ENCODE peak calls at places on chromosomes 5 and 9, in ten cellular contexts. H is PC-3; J is fibroblast of the conjunctiva; L is activated CD8-positive, alpha-beta memory T cell treated with anti-CD3 and anti-CD28 coated beads, Interleukin-2, amount 50 U/mL, for 4 hours; B is T-helper 2 cell; W is CD8-positive, alpha-beta memory T cell; Q is occipital lobe; T is EL; I is breast epithelium; G is spleen. U is an unnamed sample.
A peak's percentile ranks its signal among the peaks of the same experiment; 100 is the strongest.

GRCh38 chr5:74766348-74766886 is 500 bp downstream of the GFM2 start:
- DNase-seq in H (peak; percentile 34), J (peak; percentile 47), L (no peak), B (no peak), W (no peak), Q (no peak), T (peak; percentile 36), I (no peak), G (no peak), U (peak; percentile 73)

GRCh38 chr9:84111726-84112125 is 131.1 kb downstream of the RMI1 start:
- DNase-seq in H (peak; percentile 24), J (no peak), L (no peak), B (no peak), W (no peak), Q (no peak), T (peak; percentile 13), I (no peak), G (no peak), U (no peak)

GRCh38 chr9:23772384-23772783 is 53.7 kb downstream of the ELAVL2 start:
- DNase-seq in H (no peak), J (no peak), L (no peak), B (no peak), W (no peak), Q (no peak), T (no peak), I (no peak), G (no peak), U (no peak)

GRCh38 chr5:56783261-56783660 is 32.1 kb upstream of the MAP3K1 start:
- DNase-seq in H (no peak), J (no peak), L (no peak), B (no peak), W (no peak), Q (no peak), T (no peak), I (no peak), G (no peak), U (no peak)

GRCh38 chr5:149372932-149373331 is 6.2 kb downstream of the IL17B start:
- DNase-seq in H (no peak), J (no peak), L (no peak), B (no peak), W (no peak), Q (no peak), T (no peak), I (no peak), G (no peak), U (no peak)

GRCh38 chr5:27702339-27702820 is 664.0 kb upstream of the CDH9 start:
- DNase-seq in H (no peak), J (peak; percentile 14), L (no peak), B (no peak), W (no peak), Q (no peak), T (no peak), I (no peak), G (no peak), U (no peak)

GRCh38 chr5:133297293-133297692 is 245.5 kb downstream of the HSPA4 start:
- DNase-seq in H (no peak), J (no peak), L (no peak), B (no peak), W (no peak), Q (no peak), T (no peak), I (no peak), G (no peak), U (no peak)

GRCh38 chr5:41641621-41642020 is 131.2 kb upstream of the PLCXD3 start:
- DNase-seq in H (peak; percentile 52), J (no peak), L (no peak), B (no peak), W (no peak), Q (no peak), T (no peak), I (no peak), G (no peak), U (no peak)

GRCh38 chr5:60977956-60978737 is 33.1 kb downstream of the NDUFAF2 start:
- DNase-seq in H (no peak), J (no peak), L (no peak), B (no peak), W (no peak), Q (no peak), T (no peak), I (no peak), G (no peak), U (no peak)

GRCh38 chr5:5665225-5666075 is 243.0 kb downstream of the ICE1 start:
- DNase-seq in H (peak; percentile 87), J (no peak), L (no peak), B (no peak), W (no peak), Q (no peak), T (no peak), I (no peak), G (no peak), U (no peak)

GRCh38 chr9:125145425-125145824 is 2.1 kb upstream of the SCAI start:
- DNase-seq in H (no peak), J (no peak), L (no peak), B (no peak), W (no peak), Q (no peak), T (no peak), I (no peak), G (no peak), U (no peak)

GRCh38 chr5:74314906-74315305 is 325.6 kb downstream of the ENC1 start:
- DNase-seq in H (peak; percentile 77), J (no peak), L (no peak), B (no peak), W (no peak), Q (no peak), T (no peak), I (no peak), G (no peak), U (no peak)

GRCh38 chr9:113373255-113373654 is 3.5 kb downstream of the HDHD3 start:
- DNase-seq in H (no peak), J (no peak), L (no peak), B (no peak), W (no peak), Q (no peak), T (no peak), I (no peak), G (no peak), U (no peak)

GRCh38 chr9:134940236-134941208 is 22.8 kb upstream of the FCN1 start:
- DNase-seq in H (no peak), J (no peak), L (no peak), B (no peak), W (no peak), Q (no peak), T (no peak), I (no peak), G (peak; percentile 53), U (no peak)

GRCh38 chr9:135937521-135938489 is 23.4 kb downstream of the UBAC1 start:
- DNase-seq in H (no peak), J (no peak), L (no peak), B (no peak), W (no peak), Q (no peak), T (no peak), I (no peak), G (no peak), U (no peak)

GRCh38 chr5:77852514-77853352 is 76.6 kb upstream of the TBCA start:
- DNase-seq in H (no peak), J (no peak), L (peak; percentile 41), B (no peak), W (peak; percentile 7), Q (peak; percentile 56), T (peak; percentile 75), I (no peak), G (peak; percentile 83), U (peak; percentile 55)

GRCh38 chr9:599933-600461 is 241.5 kb upstream of the DMRT1 start:
- DNase-seq in H (no peak), J (no peak), L (no peak), B (no peak), W (no peak), Q (no peak), T (no peak), I (no peak), G (no peak), U (no peak)

GRCh38 chr9:91419222-91420191 is 4.1 kb downstream of the NFIL3 start:
- DNase-seq in H (peak; percentile 82), J (peak; percentile 98), L (no peak), B (no peak), W (no peak), Q (no peak), T (peak; percentile 95), I (peak; percentile 51), G (no peak), U (peak; percentile 84)

GRCh38 chr5:173802670-173803165 is 85.4 kb upstream of the CPEB4 start:
- DNase-seq in H (peak; percentile 39), J (no peak), L (no peak), B (no peak), W (no peak), Q (no peak), T (peak; percentile 30), I (peak; percentile 28), G (peak; percentile 87), U (no peak)

GRCh38 chr5:176816043-176816745 is 5.8 kb downstream of the UNC5A start:
- DNase-seq in H (no peak), J (no peak), L (no peak), B (no peak), W (no peak), Q (no peak), T (no peak), I (no peak), G (no peak), U (no peak)

GRCh38 chr9:94127806-94128205 is 43.5 kb downstream of the PTPDC1 start:
- DNase-seq in H (no peak), J (no peak), L (no peak), B (no peak), W (no peak), Q (no peak), T (no peak), I (no peak), G (no peak), U (no peak)

GRCh38 chr9:112819635-112820496 is 69.3 kb downstream of the SNX30 start:
- DNase-seq in H (peak; percentile 65), J (peak; percentile 60), L (no peak), B (no peak), W (no peak), Q (no peak), T (peak; percentile 57), I (no peak), G (no peak), U (peak; percentile 75)

GRCh38 chr5:175575301-175575700 is 82.6 kb upstream of the HRH2 start:
- DNase-seq in H (no peak), J (no peak), L (no peak), B (no peak), W (no peak), Q (no peak), T (no peak), I (no peak), G (no peak), U (no peak)

U was measured in dermis blood vessel endothelial cell.